ENCODE peak calls at places on chromosomes 3 and 15, in six cellular contexts. Q, L, O, Z, B and A are unnamed samples.

GRCh38 chr3:197874064-197874463 is 75.9 kb upstream of the RPL35A start:
- DNase-seq in Q (no peak), L (no peak), O (no peak), Z (no peak), B (no peak), A (no peak)

GRCh38 chr15:87268675-87269074 is 987.9 kb downstream of the NTRK3 start:
- DNase-seq in Q (no peak), L (no peak), O (peak), Z (no peak), B (no peak), A (no peak)

GRCh38 chr3:72950801-72951200 is 45.8 kb upstream of the PPP4R2 start:
- DNase-seq in Q (no peak), L (no peak), O (no peak), Z (no peak), B (no peak), A (no peak)

GRCh38 chr15:90211440-90212168 is 10.5 kb downstream of the SEMA4B start:
- DNase-seq in Q (no peak), L (no peak), O (peak), Z (no peak), B (no peak), A (no peak)

GRCh38 chr15:92123848-92124631 is 269.6 kb upstream of the ST8SIA2 start:
- DNase-seq in Q (no peak), L (peak), O (no peak), Z (no peak), B (no peak), A (no peak)

GRCh38 chr3:12629560-12629959 is 34.4 kb downstream of the RAF1 start:
- DNase-seq in Q (peak), L (no peak), O (peak), Z (no peak), B (no peak), A (no peak)

GRCh38 chr3:79871656-79872055 is 103.9 kb upstream of the ROBO1 start:
- DNase-seq in Q (no peak), L (no peak), O (peak), Z (no peak), B (no peak), A (no peak)

GRCh38 chr15:100787567-100787941 is 92.1 kb upstream of the ALDH1A3 start:
- DNase-seq in Q (no peak), L (no peak), O (no peak), Z (no peak), B (no peak), A (no peak)

GRCh38 chr3:134061401-134061800 is 31.7 kb upstream of the SLCO2A1 start:
- DNase-seq in Q (no peak), L (no peak), O (no peak), Z (no peak), B (no peak), A (no peak)

GRCh38 chr15:85570331-85570730 is 189.9 kb downstream of the AKAP13 start:
- DNase-seq in Q (no peak), L (no peak), O (no peak), Z (no peak), B (no peak), A (no peak)

GRCh38 chr15:63072023-63072650 is 29.6 kb downstream of the TPM1 start:
- DNase-seq in Q (no peak), L (no peak), O (no peak), Z (no peak), B (no peak), A (no peak)